ENCODE peak calls at places on chromosomes 4 and X, in seven cellular contexts. One of them, this sample, is unnamed.
A peak's percentile ranks its signal among the peaks of the same experiment; 100 is the strongest.

GRCh38 chr4:24249972-24250371 is 334.4 kb downstream of the DHX15 start:
- DNase-seq in stimulated activated CD4-positive, alpha-beta T cell treated with anti-CD3 and anti-CD28 coated beads, Interleukin-12 subunit alpha, Interleukin-12 subunit beta, amount 100 ng/mL, for 24 hours: no peak
- DNase-seq in epithelial cell of esophagus: no peak
- DNase-seq in ACHN: no peak
- DNase-seq in CD8-positive, alpha-beta T cell: no peak
- DNase-seq in cerebellum: no peak
- DNase-seq in fibroblast of pulmonary artery: no peak
- DNase-seq in this sample: no peak

GRCh38 chrX:103418811-103419210 is 42.5 kb downstream of the BEX3 start:
- DNase-seq in stimulated activated CD4-positive, alpha-beta T cell treated with anti-CD3 and anti-CD28 coated beads, Interleukin-12 subunit alpha, Interleukin-12 subunit beta, amount 100 ng/mL, for 24 hours: no peak
- DNase-seq in epithelial cell of esophagus: no peak
- DNase-seq in ACHN: no peak
- DNase-seq in CD8-positive, alpha-beta T cell: no peak
- DNase-seq in cerebellum: no peak
- DNase-seq in fibroblast of pulmonary artery: peak; percentile 75
- DNase-seq in this sample: no peak

GRCh38 chr4:118849867-118850812 is 14.2 kb upstream of the SEC24D start:
- DNase-seq in stimulated activated CD4-positive, alpha-beta T cell treated with anti-CD3 and anti-CD28 coated beads, Interleukin-12 subunit alpha, Interleukin-12 subunit beta, amount 100 ng/mL, for 24 hours: no peak
- DNase-seq in epithelial cell of esophagus: peak; percentile 33
- DNase-seq in ACHN: peak; percentile 68
- DNase-seq in CD8-positive, alpha-beta T cell: no peak
- DNase-seq in cerebellum: no peak
- DNase-seq in fibroblast of pulmonary artery: peak; percentile 16
- DNase-seq in this sample: peak; percentile 66

GRCh38 chrX:9995855-9996339 is 28.7 kb downstream of the CLDN34 start:
- DNase-seq in stimulated activated CD4-positive, alpha-beta T cell treated with anti-CD3 and anti-CD28 coated beads, Interleukin-12 subunit alpha, Interleukin-12 subunit beta, amount 100 ng/mL, for 24 hours: peak; percentile 37
- DNase-seq in epithelial cell of esophagus: peak; percentile 72
- DNase-seq in ACHN: peak; percentile 65
- DNase-seq in CD8-positive, alpha-beta T cell: peak; percentile 69
- DNase-seq in cerebellum: peak; percentile 79
- DNase-seq in fibroblast of pulmonary artery: peak; percentile 88
- DNase-seq in this sample: peak; percentile 73

GRCh38 chrX:40272786-40273185 is 175.0 kb upstream of the BCOR start:
- DNase-seq in stimulated activated CD4-positive, alpha-beta T cell treated with anti-CD3 and anti-CD28 coated beads, Interleukin-12 subunit alpha, Interleukin-12 subunit beta, amount 100 ng/mL, for 24 hours: no peak
- DNase-seq in epithelial cell of esophagus: no peak
- DNase-seq in ACHN: no peak
- DNase-seq in CD8-positive, alpha-beta T cell: no peak
- DNase-seq in cerebellum: no peak
- DNase-seq in fibroblast of pulmonary artery: no peak
- DNase-seq in this sample: no peak

GRCh38 chr4:106019771-106020170 is 124.5 kb downstream of the NPNT start:
- DNase-seq in stimulated activated CD4-positive, alpha-beta T cell treated with anti-CD3 and anti-CD28 coated beads, Interleukin-12 subunit alpha, Interleukin-12 subunit beta, amount 100 ng/mL, for 24 hours: no peak
- DNase-seq in epithelial cell of esophagus: no peak
- DNase-seq in ACHN: no peak
- DNase-seq in CD8-positive, alpha-beta T cell: no peak
- DNase-seq in cerebellum: no peak
- DNase-seq in fibroblast of pulmonary artery: peak; percentile 23
- DNase-seq in this sample: no peak

GRCh38 chr4:182014989-182015388 is 228.2 kb upstream of the TENM3 start:
- DNase-seq in stimulated activated CD4-positive, alpha-beta T cell treated with anti-CD3 and anti-CD28 coated beads, Interleukin-12 subunit alpha, Interleukin-12 subunit beta, amount 100 ng/mL, for 24 hours: no peak
- DNase-seq in epithelial cell of esophagus: no peak
- DNase-seq in ACHN: no peak
- DNase-seq in CD8-positive, alpha-beta T cell: no peak
- DNase-seq in cerebellum: no peak
- DNase-seq in fibroblast of pulmonary artery: no peak
- DNase-seq in this sample: no peak

GRCh38 chr4:46441116-46441859 is 51.4 kb upstream of the GABRA2 start:
- DNase-seq in stimulated activated CD4-positive, alpha-beta T cell treated with anti-CD3 and anti-CD28 coated beads, Interleukin-12 subunit alpha, Interleukin-12 subunit beta, amount 100 ng/mL, for 24 hours: no peak
- DNase-seq in epithelial cell of esophagus: no peak
- DNase-seq in ACHN: no peak
- DNase-seq in CD8-positive, alpha-beta T cell: no peak
- DNase-seq in cerebellum: no peak
- DNase-seq in fibroblast of pulmonary artery: peak; percentile 43
- DNase-seq in this sample: no peak

GRCh38 chrX:53456254-53456653 is 22.1 kb upstream of the HSD17B10 start:
- DNase-seq in stimulated activated CD4-positive, alpha-beta T cell treated with anti-CD3 and anti-CD28 coated beads, Interleukin-12 subunit alpha, Interleukin-12 subunit beta, amount 100 ng/mL, for 24 hours: no peak
- DNase-seq in epithelial cell of esophagus: peak; percentile 78
- DNase-seq in ACHN: no peak
- DNase-seq in CD8-positive, alpha-beta T cell: no peak
- DNase-seq in cerebellum: no peak
- DNase-seq in fibroblast of pulmonary artery: no peak
- DNase-seq in this sample: no peak

GRCh38 chrX:71543316-71543715 is 10.4 kb downstream of the OGT start:
- DNase-seq in stimulated activated CD4-positive, alpha-beta T cell treated with anti-CD3 and anti-CD28 coated beads, Interleukin-12 subunit alpha, Interleukin-12 subunit beta, amount 100 ng/mL, for 24 hours: no peak
- DNase-seq in epithelial cell of esophagus: peak; percentile 95
- DNase-seq in ACHN: no peak
- DNase-seq in CD8-positive, alpha-beta T cell: no peak
- DNase-seq in cerebellum: no peak
- DNase-seq in fibroblast of pulmonary artery: peak; percentile 66
- DNase-seq in this sample: no peak

GRCh38 chr4:55553442-55553841 is 6.7 kb upstream of the CLOCK start:
- DNase-seq in stimulated activated CD4-positive, alpha-beta T cell treated with anti-CD3 and anti-CD28 coated beads, Interleukin-12 subunit alpha, Interleukin-12 subunit beta, amount 100 ng/mL, for 24 hours: no peak
- DNase-seq in epithelial cell of esophagus: no peak
- DNase-seq in ACHN: no peak
- DNase-seq in CD8-positive, alpha-beta T cell: no peak
- DNase-seq in cerebellum: no peak
- DNase-seq in fibroblast of pulmonary artery: peak; percentile 59
- DNase-seq in this sample: peak; percentile 62

GRCh38 chrX:34879361-34879760 is 63.2 kb upstream of the FAM47B start:
- DNase-seq in stimulated activated CD4-positive, alpha-beta T cell treated with anti-CD3 and anti-CD28 coated beads, Interleukin-12 subunit alpha, Interleukin-12 subunit beta, amount 100 ng/mL, for 24 hours: no peak
- DNase-seq in epithelial cell of esophagus: no peak
- DNase-seq in ACHN: no peak
- DNase-seq in CD8-positive, alpha-beta T cell: no peak
- DNase-seq in cerebellum: no peak
- DNase-seq in fibroblast of pulmonary artery: peak; percentile 17
- DNase-seq in this sample: no peak

GRCh38 chrX:16023790-16024734 is 99.3 kb upstream of the GRPR start:
- DNase-seq in stimulated activated CD4-positive, alpha-beta T cell treated with anti-CD3 and anti-CD28 coated beads, Interleukin-12 subunit alpha, Interleukin-12 subunit beta, amount 100 ng/mL, for 24 hours: no peak
- DNase-seq in epithelial cell of esophagus: peak; percentile 75
- DNase-seq in ACHN: peak; percentile 65
- DNase-seq in CD8-positive, alpha-beta T cell: no peak
- DNase-seq in cerebellum: no peak
- DNase-seq in fibroblast of pulmonary artery: no peak
- DNase-seq in this sample: no peak

GRCh38 chr4:6327220-6327917 is 57.7 kb downstream of the WFS1 start:
- DNase-seq in stimulated activated CD4-positive, alpha-beta T cell treated with anti-CD3 and anti-CD28 coated beads, Interleukin-12 subunit alpha, Interleukin-12 subunit beta, amount 100 ng/mL, for 24 hours: peak; percentile 58
- DNase-seq in epithelial cell of esophagus: peak; percentile 62
- DNase-seq in ACHN: peak; percentile 59
- DNase-seq in CD8-positive, alpha-beta T cell: peak; percentile 70
- DNase-seq in cerebellum: peak; percentile 87
- DNase-seq in fibroblast of pulmonary artery: peak; percentile 73
- DNase-seq in this sample: peak; percentile 84

GRCh38 chrX:71224969-71225368 is 1.9 kb downstream of the GJB1 start:
- DNase-seq in stimulated activated CD4-positive, alpha-beta T cell treated with anti-CD3 and anti-CD28 coated beads, Interleukin-12 subunit alpha, Interleukin-12 subunit beta, amount 100 ng/mL, for 24 hours: no peak
- DNase-seq in epithelial cell of esophagus: no peak
- DNase-seq in ACHN: no peak
- DNase-seq in CD8-positive, alpha-beta T cell: no peak
- DNase-seq in cerebellum: no peak
- DNase-seq in fibroblast of pulmonary artery: no peak
- DNase-seq in this sample: no peak

GRCh38 chr4:77308843-77309242 is 151.8 kb downstream of the CCNG2 start:
- DNase-seq in stimulated activated CD4-positive, alpha-beta T cell treated with anti-CD3 and anti-CD28 coated beads, Interleukin-12 subunit alpha, Interleukin-12 subunit beta, amount 100 ng/mL, for 24 hours: no peak
- DNase-seq in epithelial cell of esophagus: peak; percentile 69
- DNase-seq in ACHN: peak; percentile 27
- DNase-seq in CD8-positive, alpha-beta T cell: no peak
- DNase-seq in cerebellum: peak; percentile 13
- DNase-seq in fibroblast of pulmonary artery: peak; percentile 36
- DNase-seq in this sample: no peak

GRCh38 chr4:44493924-44494323 is 45.3 kb upstream of the KCTD8 start:
- DNase-seq in stimulated activated CD4-positive, alpha-beta T cell treated with anti-CD3 and anti-CD28 coated beads, Interleukin-12 subunit alpha, Interleukin-12 subunit beta, amount 100 ng/mL, for 24 hours: no peak
- DNase-seq in epithelial cell of esophagus: peak; percentile 26
- DNase-seq in ACHN: peak; percentile 37
- DNase-seq in CD8-positive, alpha-beta T cell: no peak
- DNase-seq in cerebellum: peak; percentile 9
- DNase-seq in fibroblast of pulmonary artery: peak; percentile 45
- DNase-seq in this sample: peak; percentile 50

GRCh38 chr4:158314756-158315487 is 104.6 kb downstream of the TMEM144 start:
- DNase-seq in stimulated activated CD4-positive, alpha-beta T cell treated with anti-CD3 and anti-CD28 coated beads, Interleukin-12 subunit alpha, Interleukin-12 subunit beta, amount 100 ng/mL, for 24 hours: no peak
- DNase-seq in epithelial cell of esophagus: peak; percentile 90
- DNase-seq in ACHN: peak; percentile 16
- DNase-seq in CD8-positive, alpha-beta T cell: no peak
- DNase-seq in cerebellum: no peak
- DNase-seq in fibroblast of pulmonary artery: peak; percentile 95
- DNase-seq in this sample: no peak

GRCh38 chr4:153566751-153567150 is 100.6 kb downstream of the TMEM131L start:
- DNase-seq in stimulated activated CD4-positive, alpha-beta T cell treated with anti-CD3 and anti-CD28 coated beads, Interleukin-12 subunit alpha, Interleukin-12 subunit beta, amount 100 ng/mL, for 24 hours: no peak
- DNase-seq in epithelial cell of esophagus: no peak
- DNase-seq in ACHN: no peak
- DNase-seq in CD8-positive, alpha-beta T cell: no peak
- DNase-seq in cerebellum: no peak
- DNase-seq in fibroblast of pulmonary artery: no peak
- DNase-seq in this sample: no peak

GRCh38 chrX:108000751-108001150 is 18.6 kb upstream of the TEX13B start:
- DNase-seq in stimulated activated CD4-positive, alpha-beta T cell treated with anti-CD3 and anti-CD28 coated beads, Interleukin-12 subunit alpha, Interleukin-12 subunit beta, amount 100 ng/mL, for 24 hours: no peak
- DNase-seq in epithelial cell of esophagus: peak; percentile 93
- DNase-seq in ACHN: no peak
- DNase-seq in CD8-positive, alpha-beta T cell: no peak
- DNase-seq in cerebellum: no peak
- DNase-seq in fibroblast of pulmonary artery: peak; percentile 13
- DNase-seq in this sample: no peak

GRCh38 chr4:19256823-19257222 is 994.9 kb upstream of the SLIT2 start:
- DNase-seq in stimulated activated CD4-positive, alpha-beta T cell treated with anti-CD3 and anti-CD28 coated beads, Interleukin-12 subunit alpha, Interleukin-12 subunit beta, amount 100 ng/mL, for 24 hours: no peak
- DNase-seq in epithelial cell of esophagus: peak; percentile 75
- DNase-seq in ACHN: no peak
- DNase-seq in CD8-positive, alpha-beta T cell: no peak
- DNase-seq in cerebellum: no peak
- DNase-seq in fibroblast of pulmonary artery: no peak
- DNase-seq in this sample: no peak

GRCh38 chr4:8603931-8604330 is 11.4 kb downstream of the CPZ start:
- DNase-seq in stimulated activated CD4-positive, alpha-beta T cell treated with anti-CD3 and anti-CD28 coated beads, Interleukin-12 subunit alpha, Interleukin-12 subunit beta, amount 100 ng/mL, for 24 hours: no peak
- DNase-seq in epithelial cell of esophagus: no peak
- DNase-seq in ACHN: no peak
- DNase-seq in CD8-positive, alpha-beta T cell: no peak
- DNase-seq in cerebellum: no peak
- DNase-seq in fibroblast of pulmonary artery: no peak
- DNase-seq in this sample: no peak

GRCh38 chrX:38768079-38768478 is 33.2 kb upstream of the MID1IP1 start:
- DNase-seq in stimulated activated CD4-positive, alpha-beta T cell treated with anti-CD3 and anti-CD28 coated beads, Interleukin-12 subunit alpha, Interleukin-12 subunit beta, amount 100 ng/mL, for 24 hours: no peak
- DNase-seq in epithelial cell of esophagus: peak; percentile 37
- DNase-seq in ACHN: peak; percentile 16
- DNase-seq in CD8-positive, alpha-beta T cell: no peak
- DNase-seq in cerebellum: peak; percentile 8
- DNase-seq in fibroblast of pulmonary artery: peak; percentile 58
- DNase-seq in this sample: no peak

GRCh38 chrX:129227376-129227775 is 295.9 kb downstream of the SMARCA1 start:
- DNase-seq in stimulated activated CD4-positive, alpha-beta T cell treated with anti-CD3 and anti-CD28 coated beads, Interleukin-12 subunit alpha, Interleukin-12 subunit beta, amount 100 ng/mL, for 24 hours: no peak
- DNase-seq in epithelial cell of esophagus: no peak
- DNase-seq in ACHN: no peak
- DNase-seq in CD8-positive, alpha-beta T cell: no peak
- DNase-seq in cerebellum: no peak
- DNase-seq in fibroblast of pulmonary artery: no peak
- DNase-seq in this sample: no peak

GRCh38 chr4:85370400-85371032 is 104.4 kb upstream of the ARHGAP24 start:
- DNase-seq in stimulated activated CD4-positive, alpha-beta T cell treated with anti-CD3 and anti-CD28 coated beads, Interleukin-12 subunit alpha, Interleukin-12 subunit beta, amount 100 ng/mL, for 24 hours: no peak
- DNase-seq in epithelial cell of esophagus: peak; percentile 64
- DNase-seq in ACHN: peak; percentile 33
- DNase-seq in CD8-positive, alpha-beta T cell: no peak
- DNase-seq in cerebellum: no peak
- DNase-seq in fibroblast of pulmonary artery: peak; percentile 64
- DNase-seq in this sample: peak; percentile 49

GRCh38 chrX:625137-625691 is 5.4 kb upstream of the SHOX start:
- DNase-seq in stimulated activated CD4-positive, alpha-beta T cell treated with anti-CD3 and anti-CD28 coated beads, Interleukin-12 subunit alpha, Interleukin-12 subunit beta, amount 100 ng/mL, for 24 hours: no peak
- DNase-seq in epithelial cell of esophagus: no peak
- DNase-seq in ACHN: no peak
- DNase-seq in CD8-positive, alpha-beta T cell: no peak
- DNase-seq in cerebellum: no peak
- DNase-seq in fibroblast of pulmonary artery: no peak
- DNase-seq in this sample: no peak

GRCh38 chrX:45540181-45540580 is 339.5 kb upstream of the DIPK2B start:
- DNase-seq in stimulated activated CD4-positive, alpha-beta T cell treated with anti-CD3 and anti-CD28 coated beads, Interleukin-12 subunit alpha, Interleukin-12 subunit beta, amount 100 ng/mL, for 24 hours: no peak
- DNase-seq in epithelial cell of esophagus: no peak
- DNase-seq in ACHN: no peak
- DNase-seq in CD8-positive, alpha-beta T cell: no peak
- DNase-seq in cerebellum: no peak
- DNase-seq in fibroblast of pulmonary artery: no peak
- DNase-seq in this sample: no peak

GRCh38 chr4:35760706-35761278 is 483.5 kb downstream of the ARAP2 start:
- DNase-seq in stimulated activated CD4-positive, alpha-beta T cell treated with anti-CD3 and anti-CD28 coated beads, Interleukin-12 subunit alpha, Interleukin-12 subunit beta, amount 100 ng/mL, for 24 hours: no peak
- DNase-seq in epithelial cell of esophagus: no peak
- DNase-seq in ACHN: no peak
- DNase-seq in CD8-positive, alpha-beta T cell: no peak
- DNase-seq in cerebellum: no peak
- DNase-seq in fibroblast of pulmonary artery: no peak
- DNase-seq in this sample: no peak

GRCh38 chrX:28189011-28189410 is 207.8 kb upstream of the DCAF8L1 start:
- DNase-seq in stimulated activated CD4-positive, alpha-beta T cell treated with anti-CD3 and anti-CD28 coated beads, Interleukin-12 subunit alpha, Interleukin-12 subunit beta, amount 100 ng/mL, for 24 hours: no peak
- DNase-seq in epithelial cell of esophagus: peak; percentile 82
- DNase-seq in ACHN: peak; percentile 35
- DNase-seq in CD8-positive, alpha-beta T cell: no peak
- DNase-seq in cerebellum: no peak
- DNase-seq in fibroblast of pulmonary artery: peak; percentile 80
- DNase-seq in this sample: no peak

GRCh38 chr4:107115185-107115847 is 79.2 kb upstream of the DKK2 start:
- DNase-seq in stimulated activated CD4-positive, alpha-beta T cell treated with anti-CD3 and anti-CD28 coated beads, Interleukin-12 subunit alpha, Interleukin-12 subunit beta, amount 100 ng/mL, for 24 hours: no peak
- DNase-seq in epithelial cell of esophagus: no peak
- DNase-seq in ACHN: no peak
- DNase-seq in CD8-positive, alpha-beta T cell: no peak
- DNase-seq in cerebellum: peak; percentile 9
- DNase-seq in fibroblast of pulmonary artery: peak; percentile 13
- DNase-seq in this sample: no peak

GRCh38 chr4:175671491-175671934 is 140.6 kb downstream of the GPM6A start:
- DNase-seq in stimulated activated CD4-positive, alpha-beta T cell treated with anti-CD3 and anti-CD28 coated beads, Interleukin-12 subunit alpha, Interleukin-12 subunit beta, amount 100 ng/mL, for 24 hours: no peak
- DNase-seq in epithelial cell of esophagus: peak; percentile 16
- DNase-seq in ACHN: peak; percentile 49
- DNase-seq in CD8-positive, alpha-beta T cell: no peak
- DNase-seq in cerebellum: peak; percentile 69
- DNase-seq in fibroblast of pulmonary artery: no peak
- DNase-seq in this sample: peak; percentile 61

GRCh38 chrX:31340587-31340986 is 268.7 kb upstream of the FTHL17 start:
- DNase-seq in stimulated activated CD4-positive, alpha-beta T cell treated with anti-CD3 and anti-CD28 coated beads, Interleukin-12 subunit alpha, Interleukin-12 subunit beta, amount 100 ng/mL, for 24 hours: no peak
- DNase-seq in epithelial cell of esophagus: no peak
- DNase-seq in ACHN: no peak
- DNase-seq in CD8-positive, alpha-beta T cell: no peak
- DNase-seq in cerebellum: no peak
- DNase-seq in fibroblast of pulmonary artery: no peak
- DNase-seq in this sample: no peak

GRCh38 chr4:120926358-120927025 is 4.0 kb upstream of the PRDM5 start:
- DNase-seq in stimulated activated CD4-positive, alpha-beta T cell treated with anti-CD3 and anti-CD28 coated beads, Interleukin-12 subunit alpha, Interleukin-12 subunit beta, amount 100 ng/mL, for 24 hours: no peak
- DNase-seq in epithelial cell of esophagus: no peak
- DNase-seq in ACHN: no peak
- DNase-seq in CD8-positive, alpha-beta T cell: no peak
- DNase-seq in cerebellum: no peak
- DNase-seq in fibroblast of pulmonary artery: no peak
- DNase-seq in this sample: no peak

GRCh38 chr4:7699040-7699439 is 240.6 kb downstream of the AFAP1 start:
- DNase-seq in stimulated activated CD4-positive, alpha-beta T cell treated with anti-CD3 and anti-CD28 coated beads, Interleukin-12 subunit alpha, Interleukin-12 subunit beta, amount 100 ng/mL, for 24 hours: no peak
- DNase-seq in epithelial cell of esophagus: no peak
- DNase-seq in ACHN: no peak
- DNase-seq in CD8-positive, alpha-beta T cell: no peak
- DNase-seq in cerebellum: no peak
- DNase-seq in fibroblast of pulmonary artery: peak; percentile 75
- DNase-seq in this sample: no peak

GRCh38 chr4:139028191-139028661 is 12.6 kb downstream of the NOCT start:
- DNase-seq in stimulated activated CD4-positive, alpha-beta T cell treated with anti-CD3 and anti-CD28 coated beads, Interleukin-12 subunit alpha, Interleukin-12 subunit beta, amount 100 ng/mL, for 24 hours: no peak
- DNase-seq in epithelial cell of esophagus: no peak
- DNase-seq in ACHN: no peak
- DNase-seq in CD8-positive, alpha-beta T cell: no peak
- DNase-seq in cerebellum: no peak
- DNase-seq in fibroblast of pulmonary artery: no peak
- DNase-seq in this sample: peak; percentile 62

GRCh38 chrX:151396042-151396826 is 772 bp upstream of the VMA21 start:
- DNase-seq in stimulated activated CD4-positive, alpha-beta T cell treated with anti-CD3 and anti-CD28 coated beads, Interleukin-12 subunit alpha, Interleukin-12 subunit beta, amount 100 ng/mL, for 24 hours: peak; percentile 2
- DNase-seq in epithelial cell of esophagus: peak; percentile 65
- DNase-seq in ACHN: peak; percentile 26
- DNase-seq in CD8-positive, alpha-beta T cell: no peak
- DNase-seq in cerebellum: no peak
- DNase-seq in fibroblast of pulmonary artery: no peak
- DNase-seq in this sample: no peak

GRCh38 chr4:113996599-113997177 is 17.2 kb upstream of the ARSJ start:
- DNase-seq in stimulated activated CD4-positive, alpha-beta T cell treated with anti-CD3 and anti-CD28 coated beads, Interleukin-12 subunit alpha, Interleukin-12 subunit beta, amount 100 ng/mL, for 24 hours: no peak
- DNase-seq in epithelial cell of esophagus: peak; percentile 86
- DNase-seq in ACHN: no peak
- DNase-seq in CD8-positive, alpha-beta T cell: no peak
- DNase-seq in cerebellum: no peak
- DNase-seq in fibroblast of pulmonary artery: no peak
- DNase-seq in this sample: no peak

GRCh38 chrX:93242897-93243296 is 430.5 kb downstream of the NAP1L3 start:
- DNase-seq in stimulated activated CD4-positive, alpha-beta T cell treated with anti-CD3 and anti-CD28 coated beads, Interleukin-12 subunit alpha, Interleukin-12 subunit beta, amount 100 ng/mL, for 24 hours: no peak
- DNase-seq in epithelial cell of esophagus: no peak
- DNase-seq in ACHN: no peak
- DNase-seq in CD8-positive, alpha-beta T cell: no peak
- DNase-seq in cerebellum: no peak
- DNase-seq in fibroblast of pulmonary artery: no peak
- DNase-seq in this sample: no peak